ENCODE peak calls at places on chromosomes 6 and 20, in seven cellular contexts. O is HS-5, R is D721Med, J is natural killer cell, E is small intestine, S is EL, Q is fibroblast of lung. H is an unnamed sample.

GRCh38 chr6:22141271-22141745 is 155.5 kb downstream of the PRL start:
- DNase-seq in O (no peak), R (no peak), J (no peak), E (no peak), S (no peak), Q (peak), H (no peak)

GRCh38 chr6:169212897-169213813 is 40.5 kb downstream of the THBS2 start:
- DNase-seq in O (no peak), R (peak), J (peak), E (peak), S (peak), Q (peak), H (peak)

GRCh38 chr6:39388526-39389371 is 66.2 kb upstream of the KCNK16 start:
- DNase-seq in O (no peak), R (no peak), J (no peak), E (no peak), S (no peak), Q (peak), H (no peak)

GRCh38 chr6:28274888-28275287 is 6.5 kb upstream of the PGBD1 start:
- DNase-seq in O (no peak), R (no peak), J (no peak), E (peak), S (no peak), Q (no peak), H (no peak)

GRCh38 chr6:41505084-41506049 is 40.8 kb upstream of the FOXP4 start:
- DNase-seq in O (peak), R (no peak), J (no peak), E (peak), S (peak), Q (peak), H (peak)

GRCh38 chr6:139981810-139982550 is 607.5 kb upstream of the CITED2 start:
- DNase-seq in O (no peak), R (no peak), J (no peak), E (peak), S (peak), Q (peak), H (peak)

GRCh38 chr6:5723905-5724691 is 282.6 kb downstream of the NRN1 start:
- DNase-seq in O (no peak), R (no peak), J (no peak), E (no peak), S (no peak), Q (no peak), H (peak)

GRCh38 chr20:36098364-36098763 is 56.2 kb upstream of the EPB41L1 start:
- DNase-seq in O (peak), R (no peak), J (no peak), E (no peak), S (peak), Q (peak), H (no peak)

GRCh38 chr20:43949741-43950618 is 35.3 kb downstream of the TOX2 start:
- DNase-seq in O (no peak), R (no peak), J (peak), E (peak), S (no peak), Q (peak), H (no peak)

GRCh38 chr6:152642578-152643375 is 5.6 kb upstream of the SYNE1 start:
- DNase-seq in O (no peak), R (no peak), J (peak), E (peak), S (peak), Q (peak), H (peak)

GRCh38 chr6:106972500-106972899 is 2.0 kb downstream of the CD24 start:
- DNase-seq in O (no peak), R (no peak), J (no peak), E (peak), S (no peak), Q (peak), H (no peak)

GRCh38 chr6:33211666-33212422 is 3.5 kb downstream of the RING1 start:
- DNase-seq in O (no peak), R (no peak), J (no peak), E (no peak), S (no peak), Q (no peak), H (no peak)

GRCh38 chr6:144284474-144284752 is 722 bp upstream of the UTRN start:
- DNase-seq in O (no peak), R (no peak), J (no peak), E (no peak), S (no peak), Q (no peak), H (no peak)